ENCODE peak calls at places on chromosomes 2 and 18, in four cellular contexts. N, E, B and O are unnamed samples.

GRCh38 chr2:74531666-74532065 is 1.9 kb downstream of the HTRA2 start:
- DNase-seq in N (peak), B (no peak), E (no peak), O (no peak)

GRCh38 chr2:171141320-171141719 is 19.4 kb downstream of the TLK1 start:
- DNase-seq in B (no peak), E (no peak), N (no peak), O (no peak)

GRCh38 chr2:44136186-44136585 is 32.5 kb upstream of the PPM1B start:
- DNase-seq in E (peak), N (no peak), B (peak), O (no peak)

GRCh38 chr2:101958071-101958470 is 33.7 kb upstream of the IL1R2 start:
- DNase-seq in N (no peak), B (no peak), E (no peak), O (no peak)

GRCh38 chr18:75544051-75544481 is 116.6 kb upstream of the SMIM21 start:
- DNase-seq in B (no peak), N (no peak), E (no peak), O (no peak)

GRCh38 chr18:70523798-70524182 is 234.9 kb downstream of the SOCS6 start:
- DNase-seq in N (no peak), E (no peak), B (no peak), O (no peak)

GRCh38 chr2:217610411-217610814 is 392.4 kb downstream of the TNS1 start:
- DNase-seq in E (no peak), N (no peak), B (no peak), O (no peak)

GRCh38 chr18:78939734-78940260 is 39.8 kb upstream of the SALL3 start:
- DNase-seq in E (no peak), B (no peak), N (no peak), O (no peak)

GRCh38 chr2:46337208-46337994 is 40.2 kb downstream of the EPAS1 start:
- DNase-seq in B (no peak), N (no peak), E (no peak), O (no peak)

GRCh38 chr2:11582526-11583202 is 48.8 kb downstream of the GREB1 start:
- DNase-seq in B (no peak), E (peak), N (peak), O (no peak)

GRCh38 chr2:173521450-173522192 is 166.9 kb downstream of the CDCA7 start:
- DNase-seq in B (no peak), N (no peak), E (peak), O (no peak)

GRCh38 chr2:30714811-30715709 is 92.2 kb downstream of the CAPN13 start:
- DNase-seq in B (no peak), N (no peak), E (peak), O (no peak)

GRCh38 chr18:67508146-67508545 is 8.4 kb downstream of the DSEL start:
- DNase-seq in E (peak), N (no peak), B (no peak), O (no peak)

GRCh38 chr2:180128861-180129260 is 121.8 kb upstream of the CWC22 start:
- DNase-seq in N (no peak), E (no peak), B (no peak), O (no peak)

GRCh38 chr2:120878970-120879369 is 143.3 kb downstream of the GLI2 start:
- DNase-seq in N (no peak), E (no peak), B (no peak), O (no peak)

GRCh38 chr2:3283206-3283605 is 94.4 kb downstream of the EIPR1 start:
- DNase-seq in B (no peak), N (peak), E (no peak), O (peak)